ENCODE peak calls at places on chromosome 21, in four cellular contexts. U, O, R and Y are unnamed samples.

GRCh38 chr21:35343046-35343816 is 294.1 kb upstream of the RUNX1 start:
- DNase-seq in O (no peak), R (no peak), U (no peak), Y (no peak)

GRCh38 chr21:41137401-41137800 is 30.6 kb upstream of the BACE2 start:
- DNase-seq in U (no peak), R (no peak), O (no peak), Y (no peak)

GRCh38 chr21:14306143-14306907 is 76.6 kb downstream of the HSPA13 start:
- DNase-seq in U (no peak), R (no peak), O (no peak), Y (no peak)

GRCh38 chr21:17780539-17780938 is 38.6 kb downstream of the C21orf91 start:
- DNase-seq in O (no peak), U (peak), R (no peak), Y (no peak)

GRCh38 chr21:36551731-36552457 is 72.0 kb upstream of the CLDN14 start:
- DNase-seq in R (no peak), O (no peak), U (peak), Y (no peak)

GRCh38 chr21:45352621-45353125 is 52.3 kb upstream of the COL18A1 start:
- DNase-seq in O (no peak), U (no peak), R (no peak), Y (no peak)

GRCh38 chr21:20811702-20812101 is 186.5 kb upstream of the NCAM2 start:
- DNase-seq in R (no peak), O (no peak), U (no peak), Y (no peak)

GRCh38 chr21:17602874-17603273 is 9.8 kb downstream of the BTG3 start:
- DNase-seq in U (peak), O (no peak), R (no peak), Y (no peak)

GRCh38 chr21:17784604-17785402 is 34.4 kb downstream of the C21orf91 start:
- DNase-seq in U (peak), O (no peak), R (no peak), Y (no peak)

GRCh38 chr21:46065215-46065992 is 32.5 kb upstream of the COL6A2 start:
- DNase-seq in O (no peak), R (no peak), U (peak), Y (peak)

GRCh38 chr21:46350571-46350970 is 26.6 kb downstream of the PCNT start:
- DNase-seq in U (no peak), R (no peak), O (no peak), Y (no peak)

GRCh38 chr21:20971296-20971921 is 26.8 kb upstream of the NCAM2 start:
- DNase-seq in U (peak), O (peak), R (no peak), Y (no peak)